ENCODE peak calls at places on chromosomes 16 and 17, in nine cellular contexts. One of them, this sample, is unnamed.

GRCh38 chr16:56830669-56831068 is 34.3 kb upstream of the SLC12A3 start:
- DNase-seq in SW 1271: no peak
- DNase-seq in RPMI8226: no peak
- DNase-seq in pons: no peak
- DNase-seq in epithelial cell of esophagus: no peak
- DNase-seq in AG20443: peak; percentile 40
- DNase-seq in mucosa of descending colon: no peak
- DNase-seq in sciatic nerve: no peak
- DNase-seq in activated CD4-positive, alpha-beta T cell treated with anti-CD3 and anti-CD28 coated beads, Interleukin-2, amount 50 U/mL, for 48 hours: no peak
- DNase-seq in this sample: no peak

GRCh38 chr16:70705056-70705455 is 19.2 kb upstream of the MTSS2 start:
- DNase-seq in mucosa of descending colon: no peak
- DNase-seq in epithelial cell of esophagus: no peak
- DNase-seq in pons: no peak
- DNase-seq in SW 1271: no peak
- DNase-seq in sciatic nerve: no peak
- DNase-seq in RPMI8226: no peak
- DNase-seq in AG20443: no peak
- DNase-seq in activated CD4-positive, alpha-beta T cell treated with anti-CD3 and anti-CD28 coated beads, Interleukin-2, amount 50 U/mL, for 48 hours: no peak
- DNase-seq in this sample: peak; percentile 29

GRCh38 chr16:87264634-87265033 is 52.6 kb downstream of the C16orf95 start:
- DNase-seq in pons: no peak
- DNase-seq in AG20443: no peak
- DNase-seq in RPMI8226: no peak
- DNase-seq in SW 1271: no peak
- DNase-seq in activated CD4-positive, alpha-beta T cell treated with anti-CD3 and anti-CD28 coated beads, Interleukin-2, amount 50 U/mL, for 48 hours: no peak
- DNase-seq in sciatic nerve: peak; percentile 14
- DNase-seq in epithelial cell of esophagus: no peak
- DNase-seq in mucosa of descending colon: no peak
- DNase-seq in this sample: no peak

GRCh38 chr16:55189975-55190636 is 133.9 kb upstream of the IRX6 start:
- DNase-seq in RPMI8226: no peak
- DNase-seq in activated CD4-positive, alpha-beta T cell treated with anti-CD3 and anti-CD28 coated beads, Interleukin-2, amount 50 U/mL, for 48 hours: no peak
- DNase-seq in mucosa of descending colon: no peak
- DNase-seq in AG20443: no peak
- DNase-seq in sciatic nerve: no peak
- DNase-seq in SW 1271: no peak
- DNase-seq in epithelial cell of esophagus: no peak
- DNase-seq in pons: no peak
- DNase-seq in this sample: no peak

GRCh38 chr16:12951392-12951791 is 50.0 kb downstream of the SHISA9 start:
- DNase-seq in pons: no peak
- DNase-seq in sciatic nerve: no peak
- DNase-seq in RPMI8226: peak; percentile 57
- DNase-seq in mucosa of descending colon: no peak
- DNase-seq in AG20443: no peak
- DNase-seq in activated CD4-positive, alpha-beta T cell treated with anti-CD3 and anti-CD28 coated beads, Interleukin-2, amount 50 U/mL, for 48 hours: no peak
- DNase-seq in SW 1271: no peak
- DNase-seq in epithelial cell of esophagus: no peak
- DNase-seq in this sample: no peak

GRCh38 chr16:30368122-30368791 is 2.0 kb downstream of the TBC1D10B start:
- DNase-seq in RPMI8226: no peak
- DNase-seq in epithelial cell of esophagus: peak; percentile 71
- DNase-seq in pons: no peak
- DNase-seq in mucosa of descending colon: no peak
- DNase-seq in sciatic nerve: no peak
- DNase-seq in activated CD4-positive, alpha-beta T cell treated with anti-CD3 and anti-CD28 coated beads, Interleukin-2, amount 50 U/mL, for 48 hours: peak; percentile 23
- DNase-seq in AG20443: peak; percentile 63
- DNase-seq in SW 1271: no peak
- DNase-seq in this sample: peak; percentile 64

GRCh38 chr16:24036614-24037013 is 200.8 kb downstream of the PRKCB start:
- DNase-seq in SW 1271: no peak
- DNase-seq in activated CD4-positive, alpha-beta T cell treated with anti-CD3 and anti-CD28 coated beads, Interleukin-2, amount 50 U/mL, for 48 hours: peak; percentile 49
- DNase-seq in epithelial cell of esophagus: peak; percentile 45
- DNase-seq in AG20443: peak; percentile 87
- DNase-seq in mucosa of descending colon: peak; percentile 24
- DNase-seq in pons: peak; percentile 55
- DNase-seq in sciatic nerve: no peak
- DNase-seq in RPMI8226: peak; percentile 62
- DNase-seq in this sample: peak; percentile 78

GRCh38 chr17:9389116-9389515 is 186.5 kb downstream of the STX8 start:
- DNase-seq in sciatic nerve: no peak
- DNase-seq in epithelial cell of esophagus: peak; percentile 99
- DNase-seq in pons: no peak
- DNase-seq in SW 1271: no peak
- DNase-seq in activated CD4-positive, alpha-beta T cell treated with anti-CD3 and anti-CD28 coated beads, Interleukin-2, amount 50 U/mL, for 48 hours: peak; percentile 11
- DNase-seq in mucosa of descending colon: no peak
- DNase-seq in RPMI8226: peak; percentile 3
- DNase-seq in AG20443: peak; percentile 68
- DNase-seq in this sample: peak; percentile 34

GRCh38 chr17:8696456-8696855 is 48.2 kb downstream of the CCDC42 start:
- DNase-seq in SW 1271: no peak
- DNase-seq in sciatic nerve: peak; percentile 53
- DNase-seq in mucosa of descending colon: no peak
- DNase-seq in AG20443: no peak
- DNase-seq in activated CD4-positive, alpha-beta T cell treated with anti-CD3 and anti-CD28 coated beads, Interleukin-2, amount 50 U/mL, for 48 hours: no peak
- DNase-seq in epithelial cell of esophagus: no peak
- DNase-seq in RPMI8226: no peak
- DNase-seq in pons: no peak
- DNase-seq in this sample: no peak

GRCh38 chr17:74987909-74988711 is 678 bp downstream of the CDR2L start:
- DNase-seq in activated CD4-positive, alpha-beta T cell treated with anti-CD3 and anti-CD28 coated beads, Interleukin-2, amount 50 U/mL, for 48 hours: peak; percentile 40
- DNase-seq in AG20443: peak; percentile 86
- DNase-seq in sciatic nerve: peak; percentile 94
- DNase-seq in RPMI8226: peak; percentile 61
- DNase-seq in epithelial cell of esophagus: peak; percentile 66
- DNase-seq in pons: peak; percentile 63
- DNase-seq in mucosa of descending colon: peak; percentile 80
- DNase-seq in SW 1271: peak; percentile 40
- DNase-seq in this sample: peak; percentile 82

GRCh38 chr16:89363621-89364393 is 126.6 kb downstream of the ANKRD11 start:
- DNase-seq in AG20443: peak; percentile 60
- DNase-seq in epithelial cell of esophagus: peak; percentile 88
- DNase-seq in SW 1271: peak; percentile 26
- DNase-seq in activated CD4-positive, alpha-beta T cell treated with anti-CD3 and anti-CD28 coated beads, Interleukin-2, amount 50 U/mL, for 48 hours: peak; percentile 65
- DNase-seq in RPMI8226: no peak
- DNase-seq in sciatic nerve: no peak
- DNase-seq in pons: no peak
- DNase-seq in mucosa of descending colon: no peak
- DNase-seq in this sample: peak; percentile 62

GRCh38 chr16:68399456-68399855 is 48.9 kb downstream of the SMPD3 start:
- DNase-seq in AG20443: no peak
- DNase-seq in activated CD4-positive, alpha-beta T cell treated with anti-CD3 and anti-CD28 coated beads, Interleukin-2, amount 50 U/mL, for 48 hours: no peak
- DNase-seq in epithelial cell of esophagus: no peak
- DNase-seq in sciatic nerve: no peak
- DNase-seq in mucosa of descending colon: peak; percentile 14
- DNase-seq in pons: no peak
- DNase-seq in SW 1271: no peak
- DNase-seq in RPMI8226: no peak
- DNase-seq in this sample: no peak

GRCh38 chr17:55348749-55349354 is 72.8 kb downstream of the MMD start:
- DNase-seq in activated CD4-positive, alpha-beta T cell treated with anti-CD3 and anti-CD28 coated beads, Interleukin-2, amount 50 U/mL, for 48 hours: peak; percentile 48
- DNase-seq in RPMI8226: peak; percentile 51
- DNase-seq in mucosa of descending colon: peak; percentile 44
- DNase-seq in sciatic nerve: peak; percentile 60
- DNase-seq in AG20443: peak; percentile 72
- DNase-seq in SW 1271: no peak
- DNase-seq in pons: peak; percentile 42
- DNase-seq in epithelial cell of esophagus: peak; percentile 58
- DNase-seq in this sample: peak; percentile 48

GRCh38 chr16:59212492-59213024 is 478.4 kb upstream of the GOT2 start:
- DNase-seq in mucosa of descending colon: no peak
- DNase-seq in RPMI8226: no peak
- DNase-seq in epithelial cell of esophagus: no peak
- DNase-seq in sciatic nerve: no peak
- DNase-seq in SW 1271: no peak
- DNase-seq in pons: no peak
- DNase-seq in AG20443: no peak
- DNase-seq in activated CD4-positive, alpha-beta T cell treated with anti-CD3 and anti-CD28 coated beads, Interleukin-2, amount 50 U/mL, for 48 hours: no peak
- DNase-seq in this sample: no peak